ENCODE peak calls at places on chromosomes 2 and 18, in four cellular contexts. E is GM13976, W is prostate gland, I is AG09309. Z is an unnamed sample.

GRCh38 chr2:145412155-145412554 is 892.2 kb upstream of the ZEB2 start:
- DNase-seq in E (no peak), W (no peak), I (no peak), Z (no peak)

GRCh38 chr18:6406075-6406909 is 8.4 kb downstream of the L3MBTL4 start:
- DNase-seq in E (no peak), W (no peak), I (no peak), Z (peak; percentile 2)

GRCh38 chr2:64657416-64657815 is 3.7 kb upstream of the SERTAD2 start:
- DNase-seq in E (no peak), W (no peak), I (no peak), Z (no peak)

GRCh38 chr2:224086226-224086911 is 47.3 kb upstream of the SERPINE2 start:
- DNase-seq in E (no peak), W (no peak), I (peak; percentile 96), Z (peak; percentile 85)

GRCh38 chr2:595831-596592 is 81.2 kb downstream of the TMEM18 start:
- DNase-seq in E (no peak), W (no peak), I (no peak), Z (no peak)

GRCh38 chr2:204670124-204670523 is 124.8 kb downstream of the PARD3B start:
- DNase-seq in E (no peak), W (no peak), I (no peak), Z (no peak)

GRCh38 chr2:105789745-105790466 is 45.2 kb downstream of the NCK2 start:
- DNase-seq in E (peak; percentile 49), W (no peak), I (no peak), Z (no peak)

GRCh38 chr2:171762879-171763573 is 75.8 kb downstream of the DYNC1I2 start:
- DNase-seq in E (no peak), W (no peak), I (no peak), Z (peak; percentile 5)

GRCh38 chr2:134466141-134466540 is 212.3 kb downstream of the MGAT5 start:
- DNase-seq in E (peak; percentile 55), W (no peak), I (no peak), Z (peak; percentile 7)

GRCh38 chr2:171652411-171652775 is 34.9 kb upstream of the DYNC1I2 start:
- DNase-seq in E (no peak), W (no peak), I (no peak), Z (no peak)

GRCh38 chr2:41109744-41110143 is 657.9 kb upstream of the SLC8A1 start:
- DNase-seq in E (no peak), W (no peak), I (no peak), Z (no peak)

GRCh38 chr2:72793798-72794447 is 31.9 kb downstream of the EXOC6B start:
- DNase-seq in E (no peak), W (no peak), I (no peak), Z (peak; percentile 24)

GRCh38 chr2:114089636-114090325 is 199.9 kb downstream of the ACTR3 start:
- DNase-seq in E (no peak), W (no peak), I (peak; percentile 17), Z (no peak)

GRCh38 chr2:149733936-149734685 is 146.5 kb upstream of the MMADHC start:
- DNase-seq in E (no peak), W (no peak), I (no peak), Z (no peak)

DNA sequence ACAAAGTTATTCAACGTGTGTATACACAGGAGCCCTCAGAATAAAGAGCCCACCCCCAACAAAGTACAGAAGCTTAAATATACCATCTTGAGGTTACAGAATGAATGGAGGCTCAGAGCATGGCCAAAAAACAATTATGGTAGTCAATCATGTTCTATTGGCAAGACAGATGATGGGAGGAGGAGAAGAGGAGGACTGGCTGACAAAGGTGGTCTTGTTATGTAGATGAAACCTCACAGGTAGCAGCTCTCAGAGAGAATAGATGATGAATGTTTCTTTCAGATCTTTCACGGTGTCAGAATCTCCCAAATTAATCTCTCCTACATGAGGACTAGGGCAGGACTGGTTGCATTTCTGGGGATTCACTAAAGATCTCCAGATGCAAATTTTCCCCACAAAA is 66.0 kb downstream of the ARL4C start:
- DNase-seq in E (no peak), W (no peak), I (no peak), Z (no peak)
- TF ChIP-seq CTCF in E (no peak), W (no peak), I (no peak), Z (no peak)

GRCh38 chr2:10912076-10912731 is 470 bp downstream of the KCNF1 start:
- DNase-seq in E (no peak), W (no peak), I (no peak), Z (no peak)

GRCh38 chr2:10910625-10911024 is 1.1 kb upstream of the KCNF1 start:
- DNase-seq in E (no peak), W (no peak), I (no peak), Z (no peak)

GRCh38 chr2:10912796-10913445 is 1.2 kb downstream of the KCNF1 start:
- DNase-seq in E (no peak), W (no peak), I (no peak), Z (no peak)

GRCh38 chr2:10909996-10910341 is 1.8 kb upstream of the KCNF1 start:
- DNase-seq in E (no peak), W (no peak), I (no peak), Z (no peak)

DNA sequence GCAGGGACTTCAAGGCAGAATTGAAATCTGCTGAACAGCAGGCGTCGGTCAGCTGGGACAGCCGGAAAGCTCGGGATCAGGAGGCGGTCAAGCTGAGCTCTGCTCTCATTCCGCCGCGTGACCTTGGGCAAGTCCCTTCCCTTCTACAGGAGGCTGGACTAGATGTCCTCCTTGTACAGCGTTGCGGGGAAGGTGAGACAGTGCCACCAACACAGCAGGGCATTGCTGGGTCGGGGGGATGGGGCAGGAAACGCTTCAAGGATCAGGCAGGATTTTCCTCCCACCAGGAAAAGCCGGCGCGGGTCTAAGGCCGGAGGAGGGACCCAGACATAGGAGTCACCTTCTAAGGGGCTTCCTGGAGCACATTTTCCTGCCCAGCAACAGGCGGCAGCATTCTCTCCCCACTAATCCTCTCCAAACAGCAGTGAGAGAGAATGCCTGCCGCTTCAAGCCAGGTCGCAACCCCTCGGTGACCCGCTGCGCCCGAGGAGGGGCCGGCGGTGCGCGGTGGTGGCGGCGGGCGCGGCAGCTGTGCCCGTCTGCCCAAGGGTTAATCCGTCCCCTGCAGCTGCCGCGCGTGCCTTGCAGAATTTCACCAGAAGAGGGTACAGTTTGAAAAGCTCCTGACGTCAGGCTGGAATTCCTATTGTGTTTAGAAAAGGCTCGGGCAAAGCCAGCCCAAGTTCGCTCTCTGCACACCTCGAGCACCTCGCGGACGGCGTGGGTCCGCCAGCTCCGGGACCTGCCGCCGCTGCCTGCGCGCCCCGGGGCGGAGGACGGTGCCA is at the start of gene KCNF1:
- DNase-seq in E (no peak), W (no peak), I (no peak), Z (no peak)
- TF ChIP-seq CTCF in E (no peak), W (no peak), I (peak; percentile 22), Z (peak; percentile 14)

DNA sequence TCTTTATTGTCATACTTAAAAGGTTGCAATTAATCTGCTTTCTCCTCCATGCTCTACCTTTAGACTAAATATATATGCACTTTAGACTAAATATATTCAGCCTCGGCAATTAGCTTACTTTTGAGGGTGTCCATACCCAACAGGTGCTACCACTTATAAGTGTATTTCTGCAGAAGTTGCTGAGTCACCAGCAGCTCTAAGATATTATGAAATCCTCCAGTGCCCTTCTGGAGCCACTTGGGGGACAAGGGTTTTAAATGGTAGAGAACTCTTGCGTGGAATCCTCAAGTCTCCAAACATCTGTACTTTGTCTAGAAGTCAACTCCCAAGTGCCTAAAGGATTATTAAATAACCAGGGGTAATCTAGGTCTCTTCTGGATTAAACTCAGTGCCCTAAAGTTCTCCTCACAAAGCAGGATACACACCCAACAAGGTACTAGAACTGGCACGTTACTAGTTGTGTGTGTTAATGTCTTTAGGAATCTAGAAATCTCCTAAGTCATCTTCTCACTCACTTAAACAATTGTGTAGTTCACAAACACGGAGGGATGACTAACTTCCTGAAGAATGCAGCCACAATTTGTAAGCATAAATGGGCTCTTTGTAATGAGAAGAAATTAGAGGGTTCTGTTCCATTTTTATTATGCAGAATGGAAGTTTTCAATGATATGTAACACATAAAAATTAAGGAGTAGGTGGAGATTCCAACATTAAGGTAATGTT is 159.7 kb downstream of the CD226 start:
- DNase-seq in E (no peak), W (no peak), I (peak; percentile 16), Z (no peak)
- TF ChIP-seq CTCF in E (no peak), W (no peak), I (no peak), Z (no peak)

DNA sequence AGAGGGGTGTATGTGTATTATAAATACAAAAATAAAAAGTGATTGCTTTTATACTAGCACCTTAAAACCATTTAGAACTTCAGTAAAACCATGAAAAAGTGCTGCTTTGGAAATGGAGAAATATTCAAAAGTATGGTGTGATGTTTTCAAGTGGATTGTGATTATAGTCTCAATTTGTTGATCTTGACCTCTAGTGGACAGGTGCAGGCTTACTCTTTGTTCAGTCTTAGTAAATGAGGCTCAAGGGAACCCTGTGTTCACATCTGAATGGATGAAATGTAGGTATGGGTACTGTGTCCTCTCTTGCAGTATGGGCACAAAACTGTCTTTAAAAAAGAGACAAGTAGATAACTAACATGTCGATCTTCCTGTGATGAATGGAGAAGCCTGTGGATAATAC is 145.8 kb downstream of the MCFD2 start:
- DNase-seq in E (no peak), W (no peak), I (no peak), Z (no peak)
- TF ChIP-seq CTCF in E (no peak), W (no peak), I (no peak), Z (no peak)

DNA sequence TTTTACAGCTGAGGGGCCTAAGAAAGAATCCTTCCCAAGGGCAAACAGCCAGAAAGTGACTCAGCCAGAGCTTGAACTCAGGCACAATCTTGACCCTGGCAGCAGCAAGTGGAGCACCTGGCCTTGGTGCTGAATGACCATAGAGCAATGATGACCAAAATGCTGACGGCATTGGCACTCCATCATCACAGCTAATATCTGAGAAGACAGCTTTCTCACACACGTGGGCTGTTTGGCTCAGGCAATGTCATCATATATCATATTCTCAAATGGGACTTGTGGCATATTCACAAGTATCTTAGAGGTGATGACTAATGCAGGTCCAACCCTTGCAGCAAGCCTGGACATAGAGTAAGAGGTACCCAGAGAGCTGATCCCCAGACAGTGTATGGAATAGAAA is 443.9 kb upstream of the MYT1L start:
- DNase-seq in E (no peak), W (no peak), I (no peak), Z (no peak)
- TF ChIP-seq CTCF in E (no peak), W (no peak), I (no peak), Z (no peak)

GRCh38 chr18:75365837-75366236 is 61.7 kb downstream of the SMIM21 start:
- DNase-seq in E (no peak), W (no peak), I (no peak), Z (no peak)
- TF ChIP-seq CTCF in E (no peak), W (no peak), I (no peak), Z (no peak)

GRCh38 chr2:239268082-239268481 is 132.7 kb downstream of the HDAC4 start:
- DNase-seq in E (no peak), W (peak; percentile 65), I (no peak), Z (no peak)

GRCh38 chr2:239268549-239268948 is 132.3 kb downstream of the HDAC4 start:
- DNase-seq in E (no peak), W (no peak), I (no peak), Z (no peak)

GRCh38 chr2:239267411-239267941 is 133.3 kb downstream of the HDAC4 start:
- DNase-seq in E (peak; percentile 86), W (peak; percentile 34), I (peak; percentile 66), Z (peak; percentile 29)

GRCh38 chr2:239269959-239270358 is 130.9 kb downstream of the HDAC4 start:
- DNase-seq in E (no peak), W (no peak), I (no peak), Z (no peak)

GRCh38 chr2:239269173-239269865 is 131.5 kb downstream of the HDAC4 start:
- DNase-seq in E (no peak), W (no peak), I (no peak), Z (no peak)
- TF ChIP-seq CTCF in E (no peak), W (no peak), I (no peak), Z (no peak)

Z was measured in HFF-Myc.